ENCODE peak calls at places on chromosome 12, in six cellular contexts. One of them, this sample, is unnamed.
A peak's percentile ranks its signal among the peaks of the same experiment; 100 is the strongest.

GRCh38 chr12:120292411-120292660 is 633 bp upstream of the RNU4-2 start:
- DNase-seq in GM23248: no peak
- DNase-seq in activated CD4-positive, alpha-beta T cell treated with anti-CD3 and anti-CD28 coated beads, Interleukin-2, amount 50 U/mL, for 48 hours: no peak
- DNase-seq in HT-29: no peak
- DNase-seq in cortex of kidney: no peak
- DNase-seq in astrocyte of the spinal cord: no peak
- DNase-seq in this sample: no peak

GRCh38 chr12:53048780-53049401 is 974 bp upstream of the TNS2 start:
- DNase-seq in GM23248: peak; percentile 54
- DNase-seq in activated CD4-positive, alpha-beta T cell treated with anti-CD3 and anti-CD28 coated beads, Interleukin-2, amount 50 U/mL, for 48 hours: no peak
- DNase-seq in HT-29: no peak
- DNase-seq in cortex of kidney: no peak
- DNase-seq in astrocyte of the spinal cord: peak; percentile 74
- DNase-seq in this sample: no peak

GRCh38 chr12:111437816-111438454 is 32.2 kb downstream of the SH2B3 start:
- DNase-seq in GM23248: peak; percentile 92
- DNase-seq in activated CD4-positive, alpha-beta T cell treated with anti-CD3 and anti-CD28 coated beads, Interleukin-2, amount 50 U/mL, for 48 hours: no peak
- DNase-seq in HT-29: no peak
- DNase-seq in cortex of kidney: no peak
- DNase-seq in astrocyte of the spinal cord: peak; percentile 80
- DNase-seq in this sample: no peak

GRCh38 chr12:56487448-56488040 is 417 bp downstream of the GLS2 start:
- DNase-seq in GM23248: peak; percentile 48
- DNase-seq in activated CD4-positive, alpha-beta T cell treated with anti-CD3 and anti-CD28 coated beads, Interleukin-2, amount 50 U/mL, for 48 hours: peak; percentile 46
- DNase-seq in HT-29: peak; percentile 54
- DNase-seq in cortex of kidney: no peak
- DNase-seq in astrocyte of the spinal cord: no peak
- DNase-seq in this sample: no peak

GRCh38 chr12:6082613-6083012 is 41.9 kb downstream of the VWF start:
- DNase-seq in GM23248: no peak
- DNase-seq in activated CD4-positive, alpha-beta T cell treated with anti-CD3 and anti-CD28 coated beads, Interleukin-2, amount 50 U/mL, for 48 hours: no peak
- DNase-seq in HT-29: no peak
- DNase-seq in cortex of kidney: no peak
- DNase-seq in astrocyte of the spinal cord: no peak
- DNase-seq in this sample: no peak

GRCh38 chr12:113149361-113150150 is at the start of gene CFAP73:
- DNase-seq in GM23248: peak; percentile 90
- DNase-seq in activated CD4-positive, alpha-beta T cell treated with anti-CD3 and anti-CD28 coated beads, Interleukin-2, amount 50 U/mL, for 48 hours: no peak
- DNase-seq in HT-29: peak; percentile 96
- DNase-seq in cortex of kidney: no peak
- DNase-seq in astrocyte of the spinal cord: peak; percentile 85
- DNase-seq in this sample: no peak

GRCh38 chr12:101715045-101715444 is 17.6 kb downstream of the CHPT1 start:
- DNase-seq in GM23248: no peak
- DNase-seq in activated CD4-positive, alpha-beta T cell treated with anti-CD3 and anti-CD28 coated beads, Interleukin-2, amount 50 U/mL, for 48 hours: no peak
- DNase-seq in HT-29: no peak
- DNase-seq in cortex of kidney: no peak
- DNase-seq in astrocyte of the spinal cord: no peak
- DNase-seq in this sample: no peak

GRCh38 chr12:66074561-66074960 is 56.0 kb downstream of the LLPH start:
- DNase-seq in GM23248: peak; percentile 11
- DNase-seq in activated CD4-positive, alpha-beta T cell treated with anti-CD3 and anti-CD28 coated beads, Interleukin-2, amount 50 U/mL, for 48 hours: no peak
- DNase-seq in HT-29: no peak
- DNase-seq in cortex of kidney: no peak
- DNase-seq in astrocyte of the spinal cord: peak; percentile 27
- DNase-seq in this sample: no peak

GRCh38 chr12:2439332-2440100 is 355.3 kb upstream of the FKBP4 start:
- DNase-seq in GM23248: no peak
- DNase-seq in activated CD4-positive, alpha-beta T cell treated with anti-CD3 and anti-CD28 coated beads, Interleukin-2, amount 50 U/mL, for 48 hours: no peak
- DNase-seq in HT-29: no peak
- DNase-seq in cortex of kidney: no peak
- DNase-seq in astrocyte of the spinal cord: no peak
- DNase-seq in this sample: no peak

GRCh38 chr12:59164226-59164625 is 243.9 kb upstream of the LRIG3 start:
- DNase-seq in GM23248: no peak
- DNase-seq in activated CD4-positive, alpha-beta T cell treated with anti-CD3 and anti-CD28 coated beads, Interleukin-2, amount 50 U/mL, for 48 hours: no peak
- DNase-seq in HT-29: no peak
- DNase-seq in cortex of kidney: no peak
- DNase-seq in astrocyte of the spinal cord: peak; percentile 11
- DNase-seq in this sample: no peak

GRCh38 chr12:8678661-8679111 is 16.1 kb upstream of the MFAP5 start:
- DNase-seq in GM23248: peak; percentile 39
- DNase-seq in activated CD4-positive, alpha-beta T cell treated with anti-CD3 and anti-CD28 coated beads, Interleukin-2, amount 50 U/mL, for 48 hours: no peak
- DNase-seq in HT-29: no peak
- DNase-seq in cortex of kidney: no peak
- DNase-seq in astrocyte of the spinal cord: peak; percentile 39
- DNase-seq in this sample: no peak

GRCh38 chr12:64083285-64084210 is 138.5 kb downstream of the KICS2 start:
- DNase-seq in GM23248: peak; percentile 94
- DNase-seq in activated CD4-positive, alpha-beta T cell treated with anti-CD3 and anti-CD28 coated beads, Interleukin-2, amount 50 U/mL, for 48 hours: no peak
- DNase-seq in HT-29: peak; percentile 81
- DNase-seq in cortex of kidney: no peak
- DNase-seq in astrocyte of the spinal cord: peak; percentile 91
- DNase-seq in this sample: no peak

GRCh38 chr12:96751626-96752025 is 155.4 kb upstream of the NEDD1 start:
- DNase-seq in GM23248: no peak
- DNase-seq in activated CD4-positive, alpha-beta T cell treated with anti-CD3 and anti-CD28 coated beads, Interleukin-2, amount 50 U/mL, for 48 hours: no peak
- DNase-seq in HT-29: no peak
- DNase-seq in cortex of kidney: no peak
- DNase-seq in astrocyte of the spinal cord: no peak
- DNase-seq in this sample: no peak

GRCh38 chr12:12441891-12442461 is 85.1 kb downstream of the BORCS5 start:
- DNase-seq in GM23248: no peak
- DNase-seq in activated CD4-positive, alpha-beta T cell treated with anti-CD3 and anti-CD28 coated beads, Interleukin-2, amount 50 U/mL, for 48 hours: peak; percentile 55
- DNase-seq in HT-29: no peak
- DNase-seq in cortex of kidney: no peak
- DNase-seq in astrocyte of the spinal cord: peak; percentile 5
- DNase-seq in this sample: peak; percentile 71

GRCh38 chr12:62724947-62725447 is 210.0 kb downstream of the PPM1H start:
- DNase-seq in GM23248: peak; percentile 99
- DNase-seq in activated CD4-positive, alpha-beta T cell treated with anti-CD3 and anti-CD28 coated beads, Interleukin-2, amount 50 U/mL, for 48 hours: no peak
- DNase-seq in HT-29: peak; percentile 95
- DNase-seq in cortex of kidney: no peak
- DNase-seq in astrocyte of the spinal cord: peak; percentile 92
- DNase-seq in this sample: no peak

GRCh38 chr12:12890815-12891645 is at the start of gene GPRC5A:
- DNase-seq in GM23248: peak; percentile 98
- DNase-seq in activated CD4-positive, alpha-beta T cell treated with anti-CD3 and anti-CD28 coated beads, Interleukin-2, amount 50 U/mL, for 48 hours: peak; percentile 58
- DNase-seq in HT-29: peak; percentile 99
- DNase-seq in cortex of kidney: peak; percentile 8
- DNase-seq in astrocyte of the spinal cord: peak; percentile 98
- DNase-seq in this sample: peak; percentile 30

GRCh38 chr12:6072302-6072752 is 52.1 kb downstream of the VWF start:
- DNase-seq in GM23248: peak; percentile 51
- DNase-seq in activated CD4-positive, alpha-beta T cell treated with anti-CD3 and anti-CD28 coated beads, Interleukin-2, amount 50 U/mL, for 48 hours: no peak
- DNase-seq in HT-29: peak; percentile 36
- DNase-seq in cortex of kidney: no peak
- DNase-seq in astrocyte of the spinal cord: peak; percentile 49
- DNase-seq in this sample: no peak

GRCh38 chr12:111788178-111788654 is 21.5 kb downstream of the ALDH2 start:
- DNase-seq in GM23248: peak; percentile 47
- DNase-seq in activated CD4-positive, alpha-beta T cell treated with anti-CD3 and anti-CD28 coated beads, Interleukin-2, amount 50 U/mL, for 48 hours: no peak
- DNase-seq in HT-29: peak; percentile 59
- DNase-seq in cortex of kidney: no peak
- DNase-seq in astrocyte of the spinal cord: no peak
- DNase-seq in this sample: no peak

GRCh38 chr12:101885912-101886561 is 8.7 kb downstream of the DRAM1 start:
- DNase-seq in GM23248: no peak
- DNase-seq in activated CD4-positive, alpha-beta T cell treated with anti-CD3 and anti-CD28 coated beads, Interleukin-2, amount 50 U/mL, for 48 hours: no peak
- DNase-seq in HT-29: no peak
- DNase-seq in cortex of kidney: no peak
- DNase-seq in astrocyte of the spinal cord: no peak
- DNase-seq in this sample: no peak

GRCh38 chr12:122932207-122932606 is 34.1 kb downstream of the ABCB9 start:
- DNase-seq in GM23248: no peak
- DNase-seq in activated CD4-positive, alpha-beta T cell treated with anti-CD3 and anti-CD28 coated beads, Interleukin-2, amount 50 U/mL, for 48 hours: no peak
- DNase-seq in HT-29: no peak
- DNase-seq in cortex of kidney: no peak
- DNase-seq in astrocyte of the spinal cord: no peak
- DNase-seq in this sample: no peak

GRCh38 chr12:113063396-113064350 is 7.1 kb downstream of the DTX1 start:
- DNase-seq in GM23248: no peak
- DNase-seq in activated CD4-positive, alpha-beta T cell treated with anti-CD3 and anti-CD28 coated beads, Interleukin-2, amount 50 U/mL, for 48 hours: no peak
- DNase-seq in HT-29: no peak
- DNase-seq in cortex of kidney: no peak
- DNase-seq in astrocyte of the spinal cord: no peak
- DNase-seq in this sample: no peak

GRCh38 chr12:6766651-6767300 is 613 bp downstream of the PTMS start:
- DNase-seq in GM23248: peak; percentile 90
- DNase-seq in activated CD4-positive, alpha-beta T cell treated with anti-CD3 and anti-CD28 coated beads, Interleukin-2, amount 50 U/mL, for 48 hours: peak; percentile 69
- DNase-seq in HT-29: peak; percentile 76
- DNase-seq in cortex of kidney: no peak
- DNase-seq in astrocyte of the spinal cord: peak; percentile 64
- DNase-seq in this sample: peak; percentile 76

GRCh38 chr12:111991946-111992345 is 21.0 kb downstream of the TMEM116 start:
- DNase-seq in GM23248: no peak
- DNase-seq in activated CD4-positive, alpha-beta T cell treated with anti-CD3 and anti-CD28 coated beads, Interleukin-2, amount 50 U/mL, for 48 hours: no peak
- DNase-seq in HT-29: no peak
- DNase-seq in cortex of kidney: no peak
- DNase-seq in astrocyte of the spinal cord: peak; percentile 27
- DNase-seq in this sample: no peak

GRCh38 chr12:51925400-51926063 is 18.2 kb downstream of the ACVRL1 start:
- DNase-seq in GM23248: no peak
- DNase-seq in activated CD4-positive, alpha-beta T cell treated with anti-CD3 and anti-CD28 coated beads, Interleukin-2, amount 50 U/mL, for 48 hours: no peak
- DNase-seq in HT-29: no peak
- DNase-seq in cortex of kidney: no peak
- DNase-seq in astrocyte of the spinal cord: no peak
- DNase-seq in this sample: no peak

GRCh38 chr12:112424126-112424525 is 5.4 kb downstream of the PTPN11 start:
- DNase-seq in GM23248: no peak
- DNase-seq in activated CD4-positive, alpha-beta T cell treated with anti-CD3 and anti-CD28 coated beads, Interleukin-2, amount 50 U/mL, for 48 hours: no peak
- DNase-seq in HT-29: no peak
- DNase-seq in cortex of kidney: no peak
- DNase-seq in astrocyte of the spinal cord: no peak
- DNase-seq in this sample: no peak

GRCh38 chr12:68971404-68971803 is 38.4 kb upstream of the CPM start:
- DNase-seq in GM23248: peak; percentile 84
- DNase-seq in activated CD4-positive, alpha-beta T cell treated with anti-CD3 and anti-CD28 coated beads, Interleukin-2, amount 50 U/mL, for 48 hours: no peak
- DNase-seq in HT-29: no peak
- DNase-seq in cortex of kidney: no peak
- DNase-seq in astrocyte of the spinal cord: peak; percentile 67
- DNase-seq in this sample: no peak

GRCh38 chr12:124317400-124317799 is 22.5 kb downstream of the RFLNA start:
- DNase-seq in GM23248: no peak
- DNase-seq in activated CD4-positive, alpha-beta T cell treated with anti-CD3 and anti-CD28 coated beads, Interleukin-2, amount 50 U/mL, for 48 hours: no peak
- DNase-seq in HT-29: no peak
- DNase-seq in cortex of kidney: no peak
- DNase-seq in astrocyte of the spinal cord: no peak
- DNase-seq in this sample: no peak

GRCh38 chr12:132015686-132016430 is 66.1 kb downstream of the EP400 start:
- DNase-seq in GM23248: no peak
- DNase-seq in activated CD4-positive, alpha-beta T cell treated with anti-CD3 and anti-CD28 coated beads, Interleukin-2, amount 50 U/mL, for 48 hours: no peak
- DNase-seq in HT-29: no peak
- DNase-seq in cortex of kidney: no peak
- DNase-seq in astrocyte of the spinal cord: no peak
- DNase-seq in this sample: no peak

GRCh38 chr12:63706336-63706735 is 38.0 kb upstream of the DPY19L2 start:
- DNase-seq in GM23248: no peak
- DNase-seq in activated CD4-positive, alpha-beta T cell treated with anti-CD3 and anti-CD28 coated beads, Interleukin-2, amount 50 U/mL, for 48 hours: no peak
- DNase-seq in HT-29: no peak
- DNase-seq in cortex of kidney: no peak
- DNase-seq in astrocyte of the spinal cord: no peak
- DNase-seq in this sample: no peak

GRCh38 chr12:32671930-32672785 is 6.9 kb upstream of the DNM1L start:
- DNase-seq in GM23248: peak; percentile 85
- DNase-seq in activated CD4-positive, alpha-beta T cell treated with anti-CD3 and anti-CD28 coated beads, Interleukin-2, amount 50 U/mL, for 48 hours: no peak
- DNase-seq in HT-29: peak; percentile 81
- DNase-seq in cortex of kidney: no peak
- DNase-seq in astrocyte of the spinal cord: peak; percentile 78
- DNase-seq in this sample: peak; percentile 10